ENCODE peak calls at places on chromosome 7, in six cellular contexts. D is cardiac muscle cell, U is fibroblast of mammary gland, R is astrocyte, Z is ovary, P is Calu3. V is an unnamed sample.

GRCh38 chr7:96121752-96122151 is 200.1 kb downstream of the SLC25A13 start:
- DNase-seq in Z (no peak), D (no peak), P (no peak), R (no peak), U (no peak), V (no peak)

GRCh38 chr7:135321556-135321955 is 87.9 kb downstream of the STRA8 start:
- DNase-seq in P (no peak), Z (no peak), D (peak; percentile 89), U (peak; percentile 51), R (peak; percentile 64), V (peak; percentile 4)

GRCh38 chr7:26449175-26450165 is 157.8 kb downstream of the SNX10 start:
- DNase-seq in D (peak; percentile 37), R (peak; percentile 76), U (peak; percentile 77), P (peak; percentile 31), Z (no peak), V (no peak)

GRCh38 chr7:94301024-94301588 is 93.6 kb upstream of the COL1A2 start:
- DNase-seq in U (peak; percentile 98), D (peak; percentile 97), Z (peak; percentile 89), P (peak; percentile 68), R (peak; percentile 97), V (peak; percentile 96)

GRCh38 chr7:137851361-137851945 is 4.7 kb upstream of the DGKI start:
- DNase-seq in Z (no peak), R (peak; percentile 41), D (peak; percentile 11), U (peak; percentile 54), P (no peak), V (no peak)

GRCh38 chr7:70313251-70313650 is 715.0 kb downstream of the AUTS2 start:
- DNase-seq in D (no peak), Z (no peak), P (no peak), R (no peak), U (no peak), V (no peak)

GRCh38 chr7:2657208-2657607 is 25.4 kb downstream of the TTYH3 start:
- DNase-seq in P (no peak), R (no peak), U (no peak), Z (no peak), D (no peak), V (no peak)

GRCh38 chr7:12696001-12696400 is 8.6 kb downstream of the ARL4A start:
- DNase-seq in R (no peak), Z (no peak), P (no peak), U (no peak), D (no peak), V (no peak)

GRCh38 chr7:132004528-132004927 is 448.1 kb upstream of the PODXL start:
- DNase-seq in P (no peak), D (peak; percentile 49), U (peak; percentile 24), Z (no peak), R (peak; percentile 34), V (peak; percentile 25)

GRCh38 chr7:23247602-23248335 is 1.2 kb downstream of the GPNMB start:
- DNase-seq in P (no peak), U (peak; percentile 23), R (no peak), Z (no peak), D (peak; percentile 44), V (no peak)

GRCh38 chr7:26891400-26892355 is 27.3 kb upstream of the SKAP2 start:
- DNase-seq in Z (no peak), P (no peak), R (peak; percentile 41), U (peak; percentile 49), D (no peak), V (peak; percentile 11)

GRCh38 chr7:93043393-93043985 is 74.3 kb downstream of the SAMD9 start:
- DNase-seq in R (peak; percentile 93), P (peak; percentile 27), D (peak; percentile 84), U (peak; percentile 87), Z (no peak), V (peak; percentile 88)

GRCh38 chr7:27115161-27116018 is 12.9 kb upstream of the HOXA2 start:
- DNase-seq in Z (no peak), U (peak; percentile 74), R (peak; percentile 85), D (no peak), P (peak; percentile 84), V (peak; percentile 67)

GRCh38 chr7:121544726-121545125 is 148.6 kb upstream of the FAM3C start:
- DNase-seq in D (peak; percentile 94), U (peak; percentile 98), Z (no peak), P (peak; percentile 65), R (peak; percentile 97), V (peak; percentile 93)

GRCh38 chr7:132286836-132287235 is 289.4 kb downstream of the PLXNA4 start:
- DNase-seq in R (no peak), D (no peak), U (no peak), Z (no peak), P (no peak), V (no peak)

GRCh38 chr7:143008007-143008901 is 18.7 kb downstream of the OR9A2 start:
- DNase-seq in U (peak; percentile 67), D (peak; percentile 79), P (peak; percentile 85), Z (peak; percentile 61), R (no peak), V (peak; percentile 33)

GRCh38 chr7:42167206-42167913 is 69.6 kb downstream of the GLI3 start:
- DNase-seq in P (no peak), R (peak; percentile 23), D (no peak), Z (no peak), U (peak; percentile 26), V (no peak)

GRCh38 chr7:42217053-42217452 is 20.0 kb downstream of the GLI3 start:
- DNase-seq in R (no peak), P (no peak), U (peak; percentile 54), D (no peak), Z (no peak), V (no peak)

GRCh38 chr7:81682873-81683272 is 87.0 kb downstream of the HGF start:
- DNase-seq in R (no peak), D (no peak), P (no peak), Z (no peak), U (no peak), V (no peak)

DNA sequence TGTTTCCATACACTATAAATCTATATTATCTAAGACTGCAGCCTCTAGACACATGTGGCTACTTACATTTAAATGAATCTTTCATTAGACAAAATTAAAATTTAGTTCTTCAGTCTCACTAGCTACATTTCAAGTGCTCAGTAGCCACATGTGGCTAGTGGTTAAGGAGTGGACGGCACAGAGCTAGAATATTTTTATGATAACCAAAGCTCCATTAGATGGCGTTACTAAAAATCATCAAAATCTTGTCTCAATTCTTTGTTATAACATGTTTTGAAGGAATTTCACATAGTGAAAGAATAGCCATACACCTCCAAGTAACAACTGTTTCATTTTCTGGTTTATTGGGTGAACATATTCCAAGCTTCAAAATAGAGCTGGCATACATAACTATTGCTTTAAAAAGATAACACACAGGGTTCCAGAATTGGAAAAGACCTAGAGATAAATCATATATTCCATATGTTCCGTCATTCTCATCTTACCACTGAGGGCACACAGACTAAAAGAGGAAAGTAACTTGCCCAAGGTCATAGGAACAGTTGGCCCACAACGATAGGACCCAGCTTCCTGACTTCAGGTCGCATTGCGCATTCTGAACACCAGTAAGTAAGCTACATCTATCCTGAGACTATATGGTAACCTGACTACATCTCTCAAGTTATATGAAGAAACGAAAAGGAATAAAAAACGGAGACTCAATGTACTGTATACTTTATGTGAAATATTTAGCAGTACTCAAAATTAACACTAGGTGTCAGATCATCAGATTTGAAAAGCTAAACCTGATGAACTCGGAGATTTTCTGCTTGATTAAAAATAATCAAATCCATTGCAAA is 66.6 kb downstream of the CAV1 start:
- DNase-seq in R (no peak), U (peak; percentile 51), D (peak; percentile 36), P (no peak), Z (no peak), V (no peak)
- TF ChIP-seq CTCF in R (peak; percentile 54), U (peak; percentile 57), D (peak; percentile 57), P (peak; percentile 40), Z (no peak), V (peak; percentile 89)

DNA sequence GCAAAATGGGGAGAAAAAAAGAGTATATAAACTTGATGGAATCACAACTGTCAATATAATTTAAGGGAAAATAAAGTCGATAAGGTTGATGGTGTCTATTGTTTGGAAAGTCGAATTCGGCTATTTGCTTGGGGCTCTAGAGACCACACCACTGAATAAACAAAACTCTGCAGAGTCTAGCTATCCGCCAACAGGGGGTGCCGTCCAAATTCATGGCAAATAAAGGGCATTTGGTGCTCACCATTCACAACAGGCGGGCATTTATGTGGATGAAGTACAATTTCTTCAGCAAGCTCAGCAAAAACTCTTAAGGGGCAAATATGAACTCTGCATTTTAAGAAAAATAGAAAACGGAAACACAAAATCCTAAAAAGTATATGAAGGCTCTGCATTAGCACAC is 23.3 kb downstream of the CD36 start:
- DNase-seq in D (no peak), Z (no peak), P (no peak), U (peak; percentile 12), R (no peak), V (no peak)
- TF ChIP-seq CTCF in D (peak; percentile 22), Z (no peak), P (no peak), U (peak; percentile 34), R (no peak), V (peak; percentile 54)

DNA sequence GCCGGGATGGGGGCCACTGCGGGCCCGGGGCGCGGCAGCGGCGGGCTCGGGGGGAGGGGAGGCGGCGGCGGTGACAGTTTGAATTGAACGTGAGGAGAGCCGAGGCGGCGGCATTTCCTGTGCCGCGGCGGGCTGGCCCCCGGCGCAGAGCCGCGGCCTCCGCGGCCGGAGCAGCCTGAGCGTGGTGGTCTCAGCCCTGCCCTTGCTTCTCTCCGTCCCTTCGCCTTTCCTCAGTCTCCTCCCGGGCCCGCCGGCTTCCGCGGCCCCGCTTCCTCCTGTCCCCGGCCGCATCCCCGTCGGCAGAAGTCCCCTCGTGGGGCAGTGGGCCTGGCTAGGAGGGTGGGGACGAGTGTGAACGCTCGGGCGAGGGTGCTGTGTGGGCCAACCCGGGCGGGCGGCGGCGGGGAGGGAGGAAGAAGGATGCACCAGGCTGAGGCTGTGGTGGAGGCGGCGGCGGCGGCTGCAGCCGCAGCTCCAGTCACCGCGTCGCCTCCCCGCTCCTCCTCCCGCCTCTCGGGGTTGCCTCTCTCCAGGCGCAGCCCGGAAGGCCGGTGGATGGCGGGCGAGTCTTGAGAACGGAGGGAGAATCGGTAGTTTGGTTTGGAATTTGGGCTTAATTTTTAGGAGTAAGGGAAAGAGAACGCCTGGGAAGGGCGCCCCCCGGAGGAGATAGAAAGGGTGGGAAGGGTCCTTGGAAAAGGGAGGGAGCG is 690 bp downstream of the SEPTIN7 start:
- DNase-seq in D (peak; percentile 79), R (peak; percentile 31), U (peak; percentile 56), P (peak; percentile 79), Z (peak; percentile 73), V (peak; percentile 59)
- TF ChIP-seq CTCF in D (peak; percentile 73), R (peak; percentile 59), U (peak; percentile 73), P (peak; percentile 71), Z (peak; percentile 53), V (peak; percentile 85)

GRCh38 chr7:100162874-100163533 is 4.5 kb upstream of the TRAPPC14 start:
- DNase-seq in P (peak; percentile 27), Z (no peak), U (no peak), D (no peak), R (no peak), V (no peak)
- TF ChIP-seq CTCF in P (no peak), Z (no peak), U (no peak), D (no peak), R (no peak), V (no peak)

GRCh38 chr7:158829021-158829341 is 328 bp downstream of the ESYT2 start:
- DNase-seq in P (peak; percentile 66), Z (peak; percentile 68), R (peak; percentile 78), U (peak; percentile 77), D (peak; percentile 82), V (peak; percentile 74)

GRCh38 chr7:158827411-158828342 is 1.6 kb downstream of the ESYT2 start:
- DNase-seq in Z (no peak), D (peak; percentile 41), U (peak; percentile 57), P (no peak), R (peak; percentile 35), V (peak; percentile 15)

GRCh38 chr7:158830211-158830723 is 958 bp upstream of the ESYT2 start:
- DNase-seq in P (no peak), D (no peak), U (no peak), R (no peak), Z (no peak), V (no peak)

GRCh38 chr7:158828343-158829020 is 827 bp downstream of the ESYT2 start:
- DNase-seq in P (peak; percentile 28), Z (peak; percentile 71), R (no peak), U (no peak), D (peak; percentile 38), V (no peak)

GRCh38 chr7:158829342-158830210 is at the start of gene ESYT2:
- DNase-seq in R (peak; percentile 94), P (peak; percentile 99), Z (peak; percentile 98), D (peak; percentile 99), U (peak; percentile 95), V (peak; percentile 95)
- TF ChIP-seq CTCF in R (no peak), P (no peak), Z (no peak), D (peak; percentile 24), U (no peak), V (peak; percentile 41)

V was measured in HFFc6.